ENCODE peak calls at places on chromosome 21, in nine cellular contexts. One of them, this sample, is unnamed.
A peak's percentile ranks its signal among the peaks of the same experiment; 100 is the strongest.

GRCh38 chr21:14901482-14901958 is 163.3 kb downstream of the NRIP1 start:
- DNase-seq in effector memory CD4-positive, alpha-beta T cell: no peak
- DNase-seq in B cell: no peak
- DNase-seq in activated CD4-positive, alpha-beta T cell treated with anti-CD3 and anti-CD28 coated beads for 24 hours: no peak
- DNase-seq in retina: no peak
- DNase-seq in activated T-helper 1 cell treated with anti-CD3 and anti-CD28 coated beads, Interleukin-12 subunit alpha, Interleukin-12 subunit beta, Interleukin-2, Interleukin-4 antibody, amounts not matched to agents 30 ng/mL and 10 ng/mL and 1 ng/mL, durations not matched to agents 14 hours and 24 hours and 36 hours: no peak
- DNase-seq in activated naive CD8-positive, alpha-beta T cell treated with anti-CD3 and anti-CD28 coated beads, Interleukin-2, amount 50 U/mL, for 24 hours: no peak
- DNase-seq in SK-MEL-5: no peak
- DNase-seq in progenitor cell of endocrine pancreas: no peak
- DNase-seq in this sample: no peak

GRCh38 chr21:36509966-36510742 is 30.2 kb upstream of the CLDN14 start:
- DNase-seq in effector memory CD4-positive, alpha-beta T cell: no peak
- DNase-seq in B cell: no peak
- DNase-seq in activated CD4-positive, alpha-beta T cell treated with anti-CD3 and anti-CD28 coated beads for 24 hours: no peak
- DNase-seq in retina: no peak
- DNase-seq in activated T-helper 1 cell treated with anti-CD3 and anti-CD28 coated beads, Interleukin-12 subunit alpha, Interleukin-12 subunit beta, Interleukin-2, Interleukin-4 antibody, amounts not matched to agents 30 ng/mL and 10 ng/mL and 1 ng/mL, durations not matched to agents 14 hours and 24 hours and 36 hours: no peak
- DNase-seq in activated naive CD8-positive, alpha-beta T cell treated with anti-CD3 and anti-CD28 coated beads, Interleukin-2, amount 50 U/mL, for 24 hours: no peak
- DNase-seq in SK-MEL-5: no peak
- DNase-seq in progenitor cell of endocrine pancreas: no peak
- DNase-seq in this sample: no peak

GRCh38 chr21:45491056-45491455 is 51.2 kb downstream of the SLC19A1 start:
- DNase-seq in effector memory CD4-positive, alpha-beta T cell: no peak
- DNase-seq in B cell: no peak
- DNase-seq in activated CD4-positive, alpha-beta T cell treated with anti-CD3 and anti-CD28 coated beads for 24 hours: no peak
- DNase-seq in retina: no peak
- DNase-seq in activated T-helper 1 cell treated with anti-CD3 and anti-CD28 coated beads, Interleukin-12 subunit alpha, Interleukin-12 subunit beta, Interleukin-2, Interleukin-4 antibody, amounts not matched to agents 30 ng/mL and 10 ng/mL and 1 ng/mL, durations not matched to agents 14 hours and 24 hours and 36 hours: no peak
- DNase-seq in activated naive CD8-positive, alpha-beta T cell treated with anti-CD3 and anti-CD28 coated beads, Interleukin-2, amount 50 U/mL, for 24 hours: no peak
- DNase-seq in SK-MEL-5: no peak
- DNase-seq in progenitor cell of endocrine pancreas: no peak
- DNase-seq in this sample: no peak

GRCh38 chr21:34126269-34126668 is 52.9 kb downstream of the MRPS6 start:
- DNase-seq in effector memory CD4-positive, alpha-beta T cell: no peak
- DNase-seq in B cell: no peak
- DNase-seq in activated CD4-positive, alpha-beta T cell treated with anti-CD3 and anti-CD28 coated beads for 24 hours: no peak
- DNase-seq in retina: peak; percentile 32
- DNase-seq in activated T-helper 1 cell treated with anti-CD3 and anti-CD28 coated beads, Interleukin-12 subunit alpha, Interleukin-12 subunit beta, Interleukin-2, Interleukin-4 antibody, amounts not matched to agents 30 ng/mL and 10 ng/mL and 1 ng/mL, durations not matched to agents 14 hours and 24 hours and 36 hours: peak; percentile 38
- DNase-seq in activated naive CD8-positive, alpha-beta T cell treated with anti-CD3 and anti-CD28 coated beads, Interleukin-2, amount 50 U/mL, for 24 hours: no peak
- DNase-seq in SK-MEL-5: no peak
- DNase-seq in progenitor cell of endocrine pancreas: no peak
- DNase-seq in this sample: peak; percentile 65

GRCh38 chr21:33541105-33541711 is 709 bp downstream of the GART start:
- DNase-seq in effector memory CD4-positive, alpha-beta T cell: no peak
- DNase-seq in B cell: no peak
- DNase-seq in activated CD4-positive, alpha-beta T cell treated with anti-CD3 and anti-CD28 coated beads for 24 hours: no peak
- DNase-seq in retina: peak; percentile 26
- DNase-seq in activated T-helper 1 cell treated with anti-CD3 and anti-CD28 coated beads, Interleukin-12 subunit alpha, Interleukin-12 subunit beta, Interleukin-2, Interleukin-4 antibody, amounts not matched to agents 30 ng/mL and 10 ng/mL and 1 ng/mL, durations not matched to agents 14 hours and 24 hours and 36 hours: no peak
- DNase-seq in activated naive CD8-positive, alpha-beta T cell treated with anti-CD3 and anti-CD28 coated beads, Interleukin-2, amount 50 U/mL, for 24 hours: peak; percentile 30
- DNase-seq in SK-MEL-5: peak; percentile 26
- DNase-seq in progenitor cell of endocrine pancreas: no peak
- DNase-seq in this sample: no peak

GRCh38 chr21:15653710-15654109 is 76.1 kb upstream of the USP25 start:
- DNase-seq in effector memory CD4-positive, alpha-beta T cell: no peak
- DNase-seq in B cell: no peak
- DNase-seq in activated CD4-positive, alpha-beta T cell treated with anti-CD3 and anti-CD28 coated beads for 24 hours: no peak
- DNase-seq in retina: no peak
- DNase-seq in activated T-helper 1 cell treated with anti-CD3 and anti-CD28 coated beads, Interleukin-12 subunit alpha, Interleukin-12 subunit beta, Interleukin-2, Interleukin-4 antibody, amounts not matched to agents 30 ng/mL and 10 ng/mL and 1 ng/mL, durations not matched to agents 14 hours and 24 hours and 36 hours: no peak
- DNase-seq in activated naive CD8-positive, alpha-beta T cell treated with anti-CD3 and anti-CD28 coated beads, Interleukin-2, amount 50 U/mL, for 24 hours: no peak
- DNase-seq in SK-MEL-5: no peak
- DNase-seq in progenitor cell of endocrine pancreas: no peak
- DNase-seq in this sample: no peak

GRCh38 chr21:42570362-42570761 is 56.7 kb downstream of the SLC37A1 start:
- DNase-seq in effector memory CD4-positive, alpha-beta T cell: no peak
- DNase-seq in B cell: no peak
- DNase-seq in activated CD4-positive, alpha-beta T cell treated with anti-CD3 and anti-CD28 coated beads for 24 hours: no peak
- DNase-seq in retina: no peak
- DNase-seq in activated T-helper 1 cell treated with anti-CD3 and anti-CD28 coated beads, Interleukin-12 subunit alpha, Interleukin-12 subunit beta, Interleukin-2, Interleukin-4 antibody, amounts not matched to agents 30 ng/mL and 10 ng/mL and 1 ng/mL, durations not matched to agents 14 hours and 24 hours and 36 hours: no peak
- DNase-seq in activated naive CD8-positive, alpha-beta T cell treated with anti-CD3 and anti-CD28 coated beads, Interleukin-2, amount 50 U/mL, for 24 hours: no peak
- DNase-seq in SK-MEL-5: no peak
- DNase-seq in progenitor cell of endocrine pancreas: no peak
- DNase-seq in this sample: no peak

GRCh38 chr21:46084709-46085108 is 13.2 kb upstream of the COL6A2 start:
- DNase-seq in effector memory CD4-positive, alpha-beta T cell: no peak
- DNase-seq in B cell: no peak
- DNase-seq in activated CD4-positive, alpha-beta T cell treated with anti-CD3 and anti-CD28 coated beads for 24 hours: no peak
- DNase-seq in retina: no peak
- DNase-seq in activated T-helper 1 cell treated with anti-CD3 and anti-CD28 coated beads, Interleukin-12 subunit alpha, Interleukin-12 subunit beta, Interleukin-2, Interleukin-4 antibody, amounts not matched to agents 30 ng/mL and 10 ng/mL and 1 ng/mL, durations not matched to agents 14 hours and 24 hours and 36 hours: no peak
- DNase-seq in activated naive CD8-positive, alpha-beta T cell treated with anti-CD3 and anti-CD28 coated beads, Interleukin-2, amount 50 U/mL, for 24 hours: no peak
- DNase-seq in SK-MEL-5: no peak
- DNase-seq in progenitor cell of endocrine pancreas: no peak
- DNase-seq in this sample: no peak

GRCh38 chr21:39363607-39364555 is 15.0 kb upstream of the HMGN1 start:
- DNase-seq in effector memory CD4-positive, alpha-beta T cell: no peak
- DNase-seq in B cell: no peak
- DNase-seq in activated CD4-positive, alpha-beta T cell treated with anti-CD3 and anti-CD28 coated beads for 24 hours: no peak
- DNase-seq in retina: no peak
- DNase-seq in activated T-helper 1 cell treated with anti-CD3 and anti-CD28 coated beads, Interleukin-12 subunit alpha, Interleukin-12 subunit beta, Interleukin-2, Interleukin-4 antibody, amounts not matched to agents 30 ng/mL and 10 ng/mL and 1 ng/mL, durations not matched to agents 14 hours and 24 hours and 36 hours: no peak
- DNase-seq in activated naive CD8-positive, alpha-beta T cell treated with anti-CD3 and anti-CD28 coated beads, Interleukin-2, amount 50 U/mL, for 24 hours: no peak
- DNase-seq in SK-MEL-5: peak; percentile 5
- DNase-seq in progenitor cell of endocrine pancreas: no peak
- DNase-seq in this sample: no peak

GRCh38 chr21:46509760-46510159 is 51.1 kb downstream of the DIP2A start:
- DNase-seq in effector memory CD4-positive, alpha-beta T cell: no peak
- DNase-seq in B cell: no peak
- DNase-seq in activated CD4-positive, alpha-beta T cell treated with anti-CD3 and anti-CD28 coated beads for 24 hours: no peak
- DNase-seq in retina: no peak
- DNase-seq in activated T-helper 1 cell treated with anti-CD3 and anti-CD28 coated beads, Interleukin-12 subunit alpha, Interleukin-12 subunit beta, Interleukin-2, Interleukin-4 antibody, amounts not matched to agents 30 ng/mL and 10 ng/mL and 1 ng/mL, durations not matched to agents 14 hours and 24 hours and 36 hours: no peak
- DNase-seq in activated naive CD8-positive, alpha-beta T cell treated with anti-CD3 and anti-CD28 coated beads, Interleukin-2, amount 50 U/mL, for 24 hours: no peak
- DNase-seq in SK-MEL-5: no peak
- DNase-seq in progenitor cell of endocrine pancreas: no peak
- DNase-seq in this sample: no peak

GRCh38 chr21:31878831-31879230 is 6.0 kb downstream of the HUNK start:
- DNase-seq in effector memory CD4-positive, alpha-beta T cell: no peak
- DNase-seq in B cell: no peak
- DNase-seq in activated CD4-positive, alpha-beta T cell treated with anti-CD3 and anti-CD28 coated beads for 24 hours: no peak
- DNase-seq in retina: no peak
- DNase-seq in activated T-helper 1 cell treated with anti-CD3 and anti-CD28 coated beads, Interleukin-12 subunit alpha, Interleukin-12 subunit beta, Interleukin-2, Interleukin-4 antibody, amounts not matched to agents 30 ng/mL and 10 ng/mL and 1 ng/mL, durations not matched to agents 14 hours and 24 hours and 36 hours: no peak
- DNase-seq in activated naive CD8-positive, alpha-beta T cell treated with anti-CD3 and anti-CD28 coated beads, Interleukin-2, amount 50 U/mL, for 24 hours: no peak
- DNase-seq in SK-MEL-5: no peak
- DNase-seq in progenitor cell of endocrine pancreas: no peak
- DNase-seq in this sample: no peak

GRCh38 chr21:38911523-38912354 is 106.0 kb downstream of the ETS2 start:
- DNase-seq in effector memory CD4-positive, alpha-beta T cell: no peak
- DNase-seq in B cell: no peak
- DNase-seq in activated CD4-positive, alpha-beta T cell treated with anti-CD3 and anti-CD28 coated beads for 24 hours: no peak
- DNase-seq in retina: no peak
- DNase-seq in activated T-helper 1 cell treated with anti-CD3 and anti-CD28 coated beads, Interleukin-12 subunit alpha, Interleukin-12 subunit beta, Interleukin-2, Interleukin-4 antibody, amounts not matched to agents 30 ng/mL and 10 ng/mL and 1 ng/mL, durations not matched to agents 14 hours and 24 hours and 36 hours: no peak
- DNase-seq in activated naive CD8-positive, alpha-beta T cell treated with anti-CD3 and anti-CD28 coated beads, Interleukin-2, amount 50 U/mL, for 24 hours: no peak
- DNase-seq in SK-MEL-5: no peak
- DNase-seq in progenitor cell of endocrine pancreas: no peak
- DNase-seq in this sample: no peak

GRCh38 chr21:45386728-45387371 is 18.1 kb upstream of the COL18A1 start:
- DNase-seq in effector memory CD4-positive, alpha-beta T cell: no peak
- DNase-seq in B cell: no peak
- DNase-seq in activated CD4-positive, alpha-beta T cell treated with anti-CD3 and anti-CD28 coated beads for 24 hours: no peak
- DNase-seq in retina: no peak
- DNase-seq in activated T-helper 1 cell treated with anti-CD3 and anti-CD28 coated beads, Interleukin-12 subunit alpha, Interleukin-12 subunit beta, Interleukin-2, Interleukin-4 antibody, amounts not matched to agents 30 ng/mL and 10 ng/mL and 1 ng/mL, durations not matched to agents 14 hours and 24 hours and 36 hours: no peak
- DNase-seq in activated naive CD8-positive, alpha-beta T cell treated with anti-CD3 and anti-CD28 coated beads, Interleukin-2, amount 50 U/mL, for 24 hours: no peak
- DNase-seq in SK-MEL-5: peak; percentile 38
- DNase-seq in progenitor cell of endocrine pancreas: no peak
- DNase-seq in this sample: no peak

GRCh38 chr21:44996983-44997936 is 57.4 kb downstream of the SLX9 start:
- DNase-seq in effector memory CD4-positive, alpha-beta T cell: no peak
- DNase-seq in B cell: no peak
- DNase-seq in activated CD4-positive, alpha-beta T cell treated with anti-CD3 and anti-CD28 coated beads for 24 hours: no peak
- DNase-seq in retina: no peak
- DNase-seq in activated T-helper 1 cell treated with anti-CD3 and anti-CD28 coated beads, Interleukin-12 subunit alpha, Interleukin-12 subunit beta, Interleukin-2, Interleukin-4 antibody, amounts not matched to agents 30 ng/mL and 10 ng/mL and 1 ng/mL, durations not matched to agents 14 hours and 24 hours and 36 hours: no peak
- DNase-seq in activated naive CD8-positive, alpha-beta T cell treated with anti-CD3 and anti-CD28 coated beads, Interleukin-2, amount 50 U/mL, for 24 hours: no peak
- DNase-seq in SK-MEL-5: no peak
- DNase-seq in progenitor cell of endocrine pancreas: no peak
- DNase-seq in this sample: no peak

GRCh38 chr21:45556645-45557601 is 14.7 kb upstream of the SLC19A1 start:
- DNase-seq in effector memory CD4-positive, alpha-beta T cell: no peak
- DNase-seq in B cell: peak; percentile 50
- DNase-seq in activated CD4-positive, alpha-beta T cell treated with anti-CD3 and anti-CD28 coated beads for 24 hours: no peak
- DNase-seq in retina: peak; percentile 27
- DNase-seq in activated T-helper 1 cell treated with anti-CD3 and anti-CD28 coated beads, Interleukin-12 subunit alpha, Interleukin-12 subunit beta, Interleukin-2, Interleukin-4 antibody, amounts not matched to agents 30 ng/mL and 10 ng/mL and 1 ng/mL, durations not matched to agents 14 hours and 24 hours and 36 hours: no peak
- DNase-seq in activated naive CD8-positive, alpha-beta T cell treated with anti-CD3 and anti-CD28 coated beads, Interleukin-2, amount 50 U/mL, for 24 hours: no peak
- DNase-seq in SK-MEL-5: no peak
- DNase-seq in progenitor cell of endocrine pancreas: no peak
- DNase-seq in this sample: no peak

GRCh38 chr21:42114646-42115045 is 43.5 kb downstream of the UMODL1 start:
- DNase-seq in effector memory CD4-positive, alpha-beta T cell: no peak
- DNase-seq in B cell: no peak
- DNase-seq in activated CD4-positive, alpha-beta T cell treated with anti-CD3 and anti-CD28 coated beads for 24 hours: no peak
- DNase-seq in retina: no peak
- DNase-seq in activated T-helper 1 cell treated with anti-CD3 and anti-CD28 coated beads, Interleukin-12 subunit alpha, Interleukin-12 subunit beta, Interleukin-2, Interleukin-4 antibody, amounts not matched to agents 30 ng/mL and 10 ng/mL and 1 ng/mL, durations not matched to agents 14 hours and 24 hours and 36 hours: no peak
- DNase-seq in activated naive CD8-positive, alpha-beta T cell treated with anti-CD3 and anti-CD28 coated beads, Interleukin-2, amount 50 U/mL, for 24 hours: no peak
- DNase-seq in SK-MEL-5: no peak
- DNase-seq in progenitor cell of endocrine pancreas: no peak
- DNase-seq in this sample: no peak

GRCh38 chr21:40732243-40732642 is 114.7 kb downstream of the DSCAM start:
- DNase-seq in effector memory CD4-positive, alpha-beta T cell: no peak
- DNase-seq in B cell: no peak
- DNase-seq in activated CD4-positive, alpha-beta T cell treated with anti-CD3 and anti-CD28 coated beads for 24 hours: no peak
- DNase-seq in retina: no peak
- DNase-seq in activated T-helper 1 cell treated with anti-CD3 and anti-CD28 coated beads, Interleukin-12 subunit alpha, Interleukin-12 subunit beta, Interleukin-2, Interleukin-4 antibody, amounts not matched to agents 30 ng/mL and 10 ng/mL and 1 ng/mL, durations not matched to agents 14 hours and 24 hours and 36 hours: no peak
- DNase-seq in activated naive CD8-positive, alpha-beta T cell treated with anti-CD3 and anti-CD28 coated beads, Interleukin-2, amount 50 U/mL, for 24 hours: no peak
- DNase-seq in SK-MEL-5: no peak
- DNase-seq in progenitor cell of endocrine pancreas: no peak
- DNase-seq in this sample: no peak

GRCh38 chr21:42746593-42747266 is 93.3 kb downstream of the PDE9A start:
- DNase-seq in effector memory CD4-positive, alpha-beta T cell: peak; percentile 23
- DNase-seq in B cell: no peak
- DNase-seq in activated CD4-positive, alpha-beta T cell treated with anti-CD3 and anti-CD28 coated beads for 24 hours: no peak
- DNase-seq in retina: no peak
- DNase-seq in activated T-helper 1 cell treated with anti-CD3 and anti-CD28 coated beads, Interleukin-12 subunit alpha, Interleukin-12 subunit beta, Interleukin-2, Interleukin-4 antibody, amounts not matched to agents 30 ng/mL and 10 ng/mL and 1 ng/mL, durations not matched to agents 14 hours and 24 hours and 36 hours: peak; percentile 33
- DNase-seq in activated naive CD8-positive, alpha-beta T cell treated with anti-CD3 and anti-CD28 coated beads, Interleukin-2, amount 50 U/mL, for 24 hours: peak; percentile 34
- DNase-seq in SK-MEL-5: no peak
- DNase-seq in progenitor cell of endocrine pancreas: no peak
- DNase-seq in this sample: no peak

GRCh38 chr21:29342394-29342957 is 43.8 kb downstream of the BACH1 start:
- DNase-seq in effector memory CD4-positive, alpha-beta T cell: no peak
- DNase-seq in B cell: no peak
- DNase-seq in activated CD4-positive, alpha-beta T cell treated with anti-CD3 and anti-CD28 coated beads for 24 hours: peak; percentile 33
- DNase-seq in retina: no peak
- DNase-seq in activated T-helper 1 cell treated with anti-CD3 and anti-CD28 coated beads, Interleukin-12 subunit alpha, Interleukin-12 subunit beta, Interleukin-2, Interleukin-4 antibody, amounts not matched to agents 30 ng/mL and 10 ng/mL and 1 ng/mL, durations not matched to agents 14 hours and 24 hours and 36 hours: no peak
- DNase-seq in activated naive CD8-positive, alpha-beta T cell treated with anti-CD3 and anti-CD28 coated beads, Interleukin-2, amount 50 U/mL, for 24 hours: peak; percentile 67
- DNase-seq in SK-MEL-5: no peak
- DNase-seq in progenitor cell of endocrine pancreas: no peak
- DNase-seq in this sample: no peak

GRCh38 chr21:34878940-34879339 is 170.2 kb downstream of the RUNX1 start:
- DNase-seq in effector memory CD4-positive, alpha-beta T cell: no peak
- DNase-seq in B cell: no peak
- DNase-seq in activated CD4-positive, alpha-beta T cell treated with anti-CD3 and anti-CD28 coated beads for 24 hours: no peak
- DNase-seq in retina: no peak
- DNase-seq in activated T-helper 1 cell treated with anti-CD3 and anti-CD28 coated beads, Interleukin-12 subunit alpha, Interleukin-12 subunit beta, Interleukin-2, Interleukin-4 antibody, amounts not matched to agents 30 ng/mL and 10 ng/mL and 1 ng/mL, durations not matched to agents 14 hours and 24 hours and 36 hours: no peak
- DNase-seq in activated naive CD8-positive, alpha-beta T cell treated with anti-CD3 and anti-CD28 coated beads, Interleukin-2, amount 50 U/mL, for 24 hours: no peak
- DNase-seq in SK-MEL-5: no peak
- DNase-seq in progenitor cell of endocrine pancreas: no peak
- DNase-seq in this sample: no peak

GRCh38 chr21:14594967-14595366 is 48.9 kb upstream of the SAMSN1 start:
- DNase-seq in effector memory CD4-positive, alpha-beta T cell: no peak
- DNase-seq in B cell: no peak
- DNase-seq in activated CD4-positive, alpha-beta T cell treated with anti-CD3 and anti-CD28 coated beads for 24 hours: no peak
- DNase-seq in retina: no peak
- DNase-seq in activated T-helper 1 cell treated with anti-CD3 and anti-CD28 coated beads, Interleukin-12 subunit alpha, Interleukin-12 subunit beta, Interleukin-2, Interleukin-4 antibody, amounts not matched to agents 30 ng/mL and 10 ng/mL and 1 ng/mL, durations not matched to agents 14 hours and 24 hours and 36 hours: no peak
- DNase-seq in activated naive CD8-positive, alpha-beta T cell treated with anti-CD3 and anti-CD28 coated beads, Interleukin-2, amount 50 U/mL, for 24 hours: no peak
- DNase-seq in SK-MEL-5: no peak
- DNase-seq in progenitor cell of endocrine pancreas: no peak
- DNase-seq in this sample: no peak

GRCh38 chr21:29277442-29277841 is 21.3 kb upstream of the BACH1 start:
- DNase-seq in effector memory CD4-positive, alpha-beta T cell: no peak
- DNase-seq in B cell: no peak
- DNase-seq in activated CD4-positive, alpha-beta T cell treated with anti-CD3 and anti-CD28 coated beads for 24 hours: no peak
- DNase-seq in retina: no peak
- DNase-seq in activated T-helper 1 cell treated with anti-CD3 and anti-CD28 coated beads, Interleukin-12 subunit alpha, Interleukin-12 subunit beta, Interleukin-2, Interleukin-4 antibody, amounts not matched to agents 30 ng/mL and 10 ng/mL and 1 ng/mL, durations not matched to agents 14 hours and 24 hours and 36 hours: no peak
- DNase-seq in activated naive CD8-positive, alpha-beta T cell treated with anti-CD3 and anti-CD28 coated beads, Interleukin-2, amount 50 U/mL, for 24 hours: no peak
- DNase-seq in SK-MEL-5: no peak
- DNase-seq in progenitor cell of endocrine pancreas: no peak
- DNase-seq in this sample: no peak

GRCh38 chr21:31660134-31660565 is 657 bp downstream of the SOD1 start:
- DNase-seq in effector memory CD4-positive, alpha-beta T cell: no peak
- DNase-seq in B cell: no peak
- DNase-seq in activated CD4-positive, alpha-beta T cell treated with anti-CD3 and anti-CD28 coated beads for 24 hours: no peak
- DNase-seq in retina: peak; percentile 76
- DNase-seq in activated T-helper 1 cell treated with anti-CD3 and anti-CD28 coated beads, Interleukin-12 subunit alpha, Interleukin-12 subunit beta, Interleukin-2, Interleukin-4 antibody, amounts not matched to agents 30 ng/mL and 10 ng/mL and 1 ng/mL, durations not matched to agents 14 hours and 24 hours and 36 hours: no peak
- DNase-seq in activated naive CD8-positive, alpha-beta T cell treated with anti-CD3 and anti-CD28 coated beads, Interleukin-2, amount 50 U/mL, for 24 hours: no peak
- DNase-seq in SK-MEL-5: peak; percentile 4
- DNase-seq in progenitor cell of endocrine pancreas: no peak
- DNase-seq in this sample: peak; percentile 54

GRCh38 chr21:46401186-46401910 is 57.3 kb upstream of the DIP2A start:
- DNase-seq in effector memory CD4-positive, alpha-beta T cell: no peak
- DNase-seq in B cell: no peak
- DNase-seq in activated CD4-positive, alpha-beta T cell treated with anti-CD3 and anti-CD28 coated beads for 24 hours: no peak
- DNase-seq in retina: no peak
- DNase-seq in activated T-helper 1 cell treated with anti-CD3 and anti-CD28 coated beads, Interleukin-12 subunit alpha, Interleukin-12 subunit beta, Interleukin-2, Interleukin-4 antibody, amounts not matched to agents 30 ng/mL and 10 ng/mL and 1 ng/mL, durations not matched to agents 14 hours and 24 hours and 36 hours: no peak
- DNase-seq in activated naive CD8-positive, alpha-beta T cell treated with anti-CD3 and anti-CD28 coated beads, Interleukin-2, amount 50 U/mL, for 24 hours: no peak
- DNase-seq in SK-MEL-5: no peak
- DNase-seq in progenitor cell of endocrine pancreas: no peak
- DNase-seq in this sample: no peak

GRCh38 chr21:44434936-44435635 is 20.2 kb upstream of the LRRC3 start:
- DNase-seq in effector memory CD4-positive, alpha-beta T cell: no peak
- DNase-seq in B cell: no peak
- DNase-seq in activated CD4-positive, alpha-beta T cell treated with anti-CD3 and anti-CD28 coated beads for 24 hours: no peak
- DNase-seq in retina: no peak
- DNase-seq in activated T-helper 1 cell treated with anti-CD3 and anti-CD28 coated beads, Interleukin-12 subunit alpha, Interleukin-12 subunit beta, Interleukin-2, Interleukin-4 antibody, amounts not matched to agents 30 ng/mL and 10 ng/mL and 1 ng/mL, durations not matched to agents 14 hours and 24 hours and 36 hours: no peak
- DNase-seq in activated naive CD8-positive, alpha-beta T cell treated with anti-CD3 and anti-CD28 coated beads, Interleukin-2, amount 50 U/mL, for 24 hours: no peak
- DNase-seq in SK-MEL-5: no peak
- DNase-seq in progenitor cell of endocrine pancreas: peak; percentile 8
- DNase-seq in this sample: no peak

GRCh38 chr21:29793712-29794111 is 146.1 kb downstream of the GRIK1 start:
- DNase-seq in effector memory CD4-positive, alpha-beta T cell: no peak
- DNase-seq in B cell: no peak
- DNase-seq in activated CD4-positive, alpha-beta T cell treated with anti-CD3 and anti-CD28 coated beads for 24 hours: no peak
- DNase-seq in retina: no peak
- DNase-seq in activated T-helper 1 cell treated with anti-CD3 and anti-CD28 coated beads, Interleukin-12 subunit alpha, Interleukin-12 subunit beta, Interleukin-2, Interleukin-4 antibody, amounts not matched to agents 30 ng/mL and 10 ng/mL and 1 ng/mL, durations not matched to agents 14 hours and 24 hours and 36 hours: no peak
- DNase-seq in activated naive CD8-positive, alpha-beta T cell treated with anti-CD3 and anti-CD28 coated beads, Interleukin-2, amount 50 U/mL, for 24 hours: no peak
- DNase-seq in SK-MEL-5: no peak
- DNase-seq in progenitor cell of endocrine pancreas: no peak
- DNase-seq in this sample: no peak